ENCODE peak calls at places on chromosomes 13 and 19, in ten cellular contexts. H is heart left ventricle, U is NCI-H748 treated with DMSO at 0.1 percent for 48 hours, I is fibroblast of pulmonary artery, O is tibial nerve, L is lung microvascular endothelial cell, T is neuronal stem cell, B is nucleus accumbens, Y is iPS-NIHi11, A is C1 segment of cervical spinal cord. Z is an unnamed sample.

GRCh38 chr13:27018230-27018875 is 153.3 kb downstream of the USP12 start:
- DNase-seq in T (no peak), B (no peak), H (no peak), L (no peak), A (no peak), I (no peak), O (no peak), U (no peak), Y (no peak), Z (no peak)

GRCh38 chr19:13978306-13978705 is 26.0 kb downstream of the DCAF15 start:
- DNase-seq in I (peak; percentile 43), L (peak; percentile 93), Y (peak; percentile 94), O (peak; percentile 71), H (peak; percentile 93), T (peak; percentile 85), B (no peak), U (peak; percentile 73), A (peak; percentile 19), Z (peak; percentile 95)

GRCh38 chr13:106533101-106533939 is 2.1 kb downstream of the EFNB2 start:
- DNase-seq in A (peak; percentile 76), L (peak; percentile 91), H (peak; percentile 89), Y (peak; percentile 62), I (peak; percentile 86), T (peak; percentile 68), O (peak; percentile 72), B (peak; percentile 69), U (peak; percentile 72), Z (peak; percentile 88)

GRCh38 chr19:35856546-35857149 is at the start of gene KIRREL2:
- DNase-seq in I (no peak), T (peak; percentile 63), Y (peak; percentile 76), B (no peak), A (no peak), L (no peak), O (no peak), U (no peak), H (no peak), Z (no peak)

GRCh38 chr19:30968210-30968609 is 381.0 kb downstream of the TSHZ3 start:
- DNase-seq in H (no peak), L (no peak), A (no peak), B (no peak), I (no peak), O (no peak), Y (peak; percentile 19), T (no peak), U (no peak), Z (no peak)

GRCh38 chr19:5974721-5975387 is 3.1 kb downstream of the RANBP3 start:
- DNase-seq in T (no peak), L (no peak), H (no peak), Y (no peak), I (no peak), A (no peak), B (no peak), U (no peak), O (no peak), Z (no peak)

GRCh38 chr19:10408511-10409291 is 5.4 kb upstream of the CDC37 start:
- DNase-seq in B (no peak), H (peak; percentile 66), I (no peak), Y (no peak), U (no peak), O (no peak), A (peak; percentile 27), L (no peak), T (no peak), Z (no peak)

GRCh38 chr19:49614096-49614857 is 23.3 kb downstream of the PRR12 start:
- DNase-seq in A (no peak), I (peak; percentile 78), B (no peak), T (no peak), O (no peak), L (peak; percentile 64), H (no peak), U (no peak), Y (no peak), Z (no peak)

GRCh38 chr19:50377517-50377916 is 1.3 kb downstream of the NR1H2 start:
- DNase-seq in A (no peak), O (no peak), I (no peak), T (no peak), U (no peak), L (no peak), B (no peak), Y (no peak), H (no peak), Z (no peak)

GRCh38 chr13:72590091-72590490 is 137.3 kb downstream of the MZT1 start:
- DNase-seq in T (no peak), O (no peak), Y (no peak), A (no peak), U (no peak), B (no peak), H (no peak), I (no peak), L (no peak), Z (no peak)

GRCh38 chr13:32905063-32905863 is 111.0 kb upstream of the KL start:
- DNase-seq in B (no peak), U (no peak), A (no peak), H (no peak), I (no peak), O (no peak), Y (no peak), T (no peak), L (no peak), Z (no peak)

Z was measured in ELF-1.